ENCODE peak calls at places on chromosome 9, in five cellular contexts. One of them, this sample, is unnamed.

GRCh38 chr9:128245293-128246151 is 30.3 kb downstream of the GOLGA2 start:
- DNase-seq in smooth muscle cell of the brain vasculature: peak
- DNase-seq in bronchial epithelial cell: peak
- DNase-seq in glutamatergic neuron: no peak
- DNase-seq in SW480: no peak
- DNase-seq in this sample: no peak

GRCh38 chr9:34524349-34524748 is 1.6 kb upstream of the ENHO start:
- DNase-seq in smooth muscle cell of the brain vasculature: no peak
- DNase-seq in bronchial epithelial cell: no peak
- DNase-seq in glutamatergic neuron: no peak
- DNase-seq in SW480: no peak
- DNase-seq in this sample: no peak

GRCh38 chr9:124462739-124463138 is 12.5 kb downstream of the ADGRD2 start:
- DNase-seq in smooth muscle cell of the brain vasculature: no peak
- DNase-seq in bronchial epithelial cell: no peak
- DNase-seq in glutamatergic neuron: no peak
- DNase-seq in SW480: no peak
- DNase-seq in this sample: no peak

GRCh38 chr9:18580146-18580545 is 106.2 kb downstream of the ADAMTSL1 start:
- DNase-seq in smooth muscle cell of the brain vasculature: no peak
- DNase-seq in bronchial epithelial cell: no peak
- DNase-seq in glutamatergic neuron: no peak
- DNase-seq in SW480: no peak
- DNase-seq in this sample: no peak

GRCh38 chr9:137138058-137138697 is 776 bp upstream of the GRIN1 start:
- DNase-seq in smooth muscle cell of the brain vasculature: no peak
- DNase-seq in bronchial epithelial cell: no peak
- DNase-seq in glutamatergic neuron: peak
- DNase-seq in SW480: no peak
- DNase-seq in this sample: no peak

GRCh38 chr9:89775641-89776040 is 170.8 kb downstream of the GADD45G start:
- DNase-seq in smooth muscle cell of the brain vasculature: no peak
- DNase-seq in bronchial epithelial cell: no peak
- DNase-seq in glutamatergic neuron: no peak
- DNase-seq in SW480: no peak
- DNase-seq in this sample: no peak

GRCh38 chr9:135727257-135727875 is 25.4 kb downstream of the KCNT1 start:
- DNase-seq in smooth muscle cell of the brain vasculature: no peak
- DNase-seq in bronchial epithelial cell: no peak
- DNase-seq in glutamatergic neuron: no peak
- DNase-seq in SW480: no peak
- DNase-seq in this sample: no peak

GRCh38 chr9:71691036-71691435 is 77.3 kb downstream of the CEMIP2 start:
- DNase-seq in smooth muscle cell of the brain vasculature: no peak
- DNase-seq in bronchial epithelial cell: peak
- DNase-seq in glutamatergic neuron: no peak
- DNase-seq in SW480: peak
- DNase-seq in this sample: no peak

GRCh38 chr9:17928228-17928627 is 349.4 kb downstream of the SH3GL2 start:
- DNase-seq in smooth muscle cell of the brain vasculature: no peak
- DNase-seq in bronchial epithelial cell: no peak
- DNase-seq in glutamatergic neuron: no peak
- DNase-seq in SW480: no peak
- DNase-seq in this sample: no peak

GRCh38 chr9:136423432-136424146 is 13.1 kb downstream of the PMPCA start:
- DNase-seq in smooth muscle cell of the brain vasculature: no peak
- DNase-seq in bronchial epithelial cell: no peak
- DNase-seq in glutamatergic neuron: no peak
- DNase-seq in SW480: no peak
- DNase-seq in this sample: no peak

This sample was measured in vagina.